ENCODE peak calls at places on chromosomes 1 and 21, in nine cellular contexts. One of them, this sample, is unnamed.

GRCh38 chr1:209808059-209808494 is 2.1 kb upstream of the IRF6 start:
- DNase-seq in M059J: peak; percentile 98
- DNase-seq in activated CD4-positive, alpha-beta T cell treated with anti-CD3 and anti-CD28 coated beads, Interleukin-2, amount 10 ng/mL, durations not matched to agents 7 days and 5 days: no peak
- DNase-seq in AG04450: peak; percentile 85
- DNase-seq in stimulated activated CD4-positive, alpha-beta T cell treated with anti-CD3 and anti-CD28 coated beads, Interleukin-2, amount 100 ng/mL, for 24 hours: no peak
- DNase-seq in T-helper 9 cell: no peak
- DNase-seq in GM06990: no peak
- DNase-seq in EL: peak; percentile 97
- DNase-seq in left colon: peak; percentile 77
- DNase-seq in this sample: no peak

GRCh38 chr21:42655797-42656770 is 2.7 kb downstream of the PDE9A start:
- DNase-seq in AG04450: no peak
- DNase-seq in GM06990: no peak
- DNase-seq in M059J: no peak
- DNase-seq in EL: no peak
- DNase-seq in left colon: peak; percentile 82
- DNase-seq in T-helper 9 cell: no peak
- DNase-seq in stimulated activated CD4-positive, alpha-beta T cell treated with anti-CD3 and anti-CD28 coated beads, Interleukin-2, amount 100 ng/mL, for 24 hours: no peak
- DNase-seq in activated CD4-positive, alpha-beta T cell treated with anti-CD3 and anti-CD28 coated beads, Interleukin-2, amount 10 ng/mL, durations not matched to agents 7 days and 5 days: no peak
- DNase-seq in this sample: no peak

GRCh38 chr1:30795026-30795425 is 37.5 kb upstream of the LAPTM5 start:
- DNase-seq in T-helper 9 cell: no peak
- DNase-seq in left colon: no peak
- DNase-seq in M059J: no peak
- DNase-seq in EL: no peak
- DNase-seq in GM06990: no peak
- DNase-seq in activated CD4-positive, alpha-beta T cell treated with anti-CD3 and anti-CD28 coated beads, Interleukin-2, amount 10 ng/mL, durations not matched to agents 7 days and 5 days: no peak
- DNase-seq in AG04450: no peak
- DNase-seq in stimulated activated CD4-positive, alpha-beta T cell treated with anti-CD3 and anti-CD28 coated beads, Interleukin-2, amount 100 ng/mL, for 24 hours: no peak
- DNase-seq in this sample: no peak

GRCh38 chr1:3542635-3543034 is 68.7 kb downstream of the MEGF6 start:
- DNase-seq in GM06990: no peak
- DNase-seq in EL: no peak
- DNase-seq in left colon: no peak
- DNase-seq in activated CD4-positive, alpha-beta T cell treated with anti-CD3 and anti-CD28 coated beads, Interleukin-2, amount 10 ng/mL, durations not matched to agents 7 days and 5 days: no peak
- DNase-seq in AG04450: no peak
- DNase-seq in M059J: no peak
- DNase-seq in T-helper 9 cell: no peak
- DNase-seq in stimulated activated CD4-positive, alpha-beta T cell treated with anti-CD3 and anti-CD28 coated beads, Interleukin-2, amount 100 ng/mL, for 24 hours: no peak
- DNase-seq in this sample: no peak

GRCh38 chr1:48493970-48494769 is 22.2 kb upstream of the SPATA6 start:
- DNase-seq in left colon: peak; percentile 48
- DNase-seq in T-helper 9 cell: no peak
- DNase-seq in EL: peak; percentile 87
- DNase-seq in M059J: peak; percentile 52
- DNase-seq in GM06990: no peak
- DNase-seq in stimulated activated CD4-positive, alpha-beta T cell treated with anti-CD3 and anti-CD28 coated beads, Interleukin-2, amount 100 ng/mL, for 24 hours: no peak
- DNase-seq in AG04450: peak; percentile 90
- DNase-seq in activated CD4-positive, alpha-beta T cell treated with anti-CD3 and anti-CD28 coated beads, Interleukin-2, amount 10 ng/mL, durations not matched to agents 7 days and 5 days: no peak
- DNase-seq in this sample: no peak

GRCh38 chr1:30875916-30876315 is 32.6 kb downstream of the SDC3 start:
- DNase-seq in left colon: no peak
- DNase-seq in GM06990: no peak
- DNase-seq in T-helper 9 cell: no peak
- DNase-seq in activated CD4-positive, alpha-beta T cell treated with anti-CD3 and anti-CD28 coated beads, Interleukin-2, amount 10 ng/mL, durations not matched to agents 7 days and 5 days: no peak
- DNase-seq in M059J: no peak
- DNase-seq in stimulated activated CD4-positive, alpha-beta T cell treated with anti-CD3 and anti-CD28 coated beads, Interleukin-2, amount 100 ng/mL, for 24 hours: no peak
- DNase-seq in EL: no peak
- DNase-seq in AG04450: no peak
- DNase-seq in this sample: no peak

GRCh38 chr1:62356257-62356835 is 37.1 kb upstream of the KANK4 start:
- DNase-seq in left colon: no peak
- DNase-seq in EL: peak; percentile 80
- DNase-seq in AG04450: peak; percentile 26
- DNase-seq in M059J: peak; percentile 94
- DNase-seq in stimulated activated CD4-positive, alpha-beta T cell treated with anti-CD3 and anti-CD28 coated beads, Interleukin-2, amount 100 ng/mL, for 24 hours: no peak
- DNase-seq in T-helper 9 cell: no peak
- DNase-seq in activated CD4-positive, alpha-beta T cell treated with anti-CD3 and anti-CD28 coated beads, Interleukin-2, amount 10 ng/mL, durations not matched to agents 7 days and 5 days: no peak
- DNase-seq in GM06990: no peak
- DNase-seq in this sample: no peak

GRCh38 chr1:56496861-56497772 is 82.2 kb downstream of the PLPP3 start:
- DNase-seq in stimulated activated CD4-positive, alpha-beta T cell treated with anti-CD3 and anti-CD28 coated beads, Interleukin-2, amount 100 ng/mL, for 24 hours: no peak
- DNase-seq in GM06990: no peak
- DNase-seq in activated CD4-positive, alpha-beta T cell treated with anti-CD3 and anti-CD28 coated beads, Interleukin-2, amount 10 ng/mL, durations not matched to agents 7 days and 5 days: no peak
- DNase-seq in left colon: no peak
- DNase-seq in AG04450: no peak
- DNase-seq in T-helper 9 cell: no peak
- DNase-seq in EL: no peak
- DNase-seq in M059J: no peak
- DNase-seq in this sample: no peak

GRCh38 chr1:233512538-233512937 is 101.4 kb upstream of the KCNK1 start:
- DNase-seq in AG04450: no peak
- DNase-seq in activated CD4-positive, alpha-beta T cell treated with anti-CD3 and anti-CD28 coated beads, Interleukin-2, amount 10 ng/mL, durations not matched to agents 7 days and 5 days: no peak
- DNase-seq in T-helper 9 cell: no peak
- DNase-seq in stimulated activated CD4-positive, alpha-beta T cell treated with anti-CD3 and anti-CD28 coated beads, Interleukin-2, amount 100 ng/mL, for 24 hours: no peak
- DNase-seq in EL: no peak
- DNase-seq in M059J: no peak
- DNase-seq in left colon: no peak
- DNase-seq in GM06990: no peak
- DNase-seq in this sample: no peak

This sample was measured in D341Med.